ENCODE peak calls at places on chromosomes 6 and 20, in four cellular contexts. Q is IMR-90, A is K562, W is endothelial cell of umbilical vein. P is an unnamed sample.
A peak's percentile ranks its signal among the peaks of the same experiment; 100 is the strongest.

GRCh38 chr20:48247961-48248360 is 462.7 kb upstream of the SULF2 start:
- DNase-seq in Q (no peak), A (no peak), W (no peak), P (no peak)

GRCh38 chr6:18265099-18265372 is 706 bp upstream of the DEK start:
- DNase-seq in Q (no peak), A (no peak), W (no peak), P (no peak)

GRCh38 chr6:122648726-122649125 is 38.5 kb downstream of the PKIB start:
- DNase-seq in Q (no peak), A (no peak), W (no peak), P (no peak)

GRCh38 chr6:47456536-47456975 is 21.0 kb upstream of the CD2AP start:
- DNase-seq in Q (no peak), A (no peak), W (no peak), P (no peak)

GRCh38 chr6:118770112-118770788 is 118.9 kb upstream of the CEP85L start:
- DNase-seq in Q (no peak), A (no peak), W (no peak), P (no peak)

GRCh38 chr6:63806573-63806913 is 170.9 kb downstream of the PHF3 start:
- DNase-seq in Q (no peak), A (no peak), W (no peak), P (no peak)

GRCh38 chr20:59564171-59564570 is 40.2 kb upstream of the PHACTR3 start:
- DNase-seq in Q (no peak), A (no peak), W (no peak), P (no peak)

GRCh38 chr6:50655848-50656453 is 57.4 kb upstream of the TFAP2D start:
- DNase-seq in Q (peak; percentile 1), A (peak; percentile 44), W (peak; percentile 32), P (no peak)

GRCh38 chr6:12548526-12548925 is 168.0 kb upstream of the PHACTR1 start:
- DNase-seq in Q (peak; percentile 59), A (no peak), W (no peak), P (no peak)

GRCh38 chr6:5030596-5031136 is 26.8 kb upstream of the RPP40 start:
- DNase-seq in Q (peak; percentile 78), A (peak; percentile 89), W (peak; percentile 83), P (peak; percentile 57)

GRCh38 chr6:158605266-158605878 is 39.2 kb downstream of the DYNLT1 start:
- DNase-seq in Q (peak; percentile 77), A (peak; percentile 73), W (peak; percentile 85), P (peak; percentile 36)

GRCh38 chr6:42374027-42374669 is 77.6 kb downstream of the TRERF1 start:
- DNase-seq in Q (no peak), A (no peak), W (no peak), P (no peak)

GRCh38 chr6:137056121-137056880 is 11.5 kb upstream of the IL20RA start:
- DNase-seq in Q (no peak), A (no peak), W (no peak), P (no peak)

GRCh38 chr6:137813308-137813707 is 53.8 kb upstream of the TNFAIP3 start:
- DNase-seq in Q (peak; percentile 10), A (no peak), W (no peak), P (no peak)

GRCh38 chr20:32528905-32529670 is 56.0 kb downstream of the NOL4L start:
- DNase-seq in Q (no peak), A (no peak), W (no peak), P (no peak)

GRCh38 chr6:31775633-31776263 is 1.4 kb downstream of the VWA7 start:
- DNase-seq in Q (no peak), A (no peak), W (no peak), P (no peak)

GRCh38 chr6:27545271-27546046 is 72.6 kb upstream of the ZNF184 start:
- DNase-seq in Q (peak; percentile 76), A (peak; percentile 52), W (peak; percentile 43), P (peak; percentile 68)

GRCh38 chr6:16805190-16805860 is 44.1 kb upstream of the ATXN1 start:
- DNase-seq in Q (no peak), A (no peak), W (no peak), P (no peak)

GRCh38 chr20:57395111-57395959 is 4.1 kb downstream of the RBM38 start:
- DNase-seq in Q (peak; percentile 53), A (no peak), W (peak; percentile 80), P (no peak)

GRCh38 chr20:31811796-31812728 is 7.1 kb upstream of the MYLK2 start:
- DNase-seq in Q (peak; percentile 96), A (peak; percentile 27), W (peak; percentile 69), P (no peak)

GRCh38 chr20:3785240-3786125 is 1.1 kb downstream of the CENPB start:
- DNase-seq in Q (no peak), A (peak; percentile 35), W (peak; percentile 24), P (no peak)

GRCh38 chr20:39424923-39425678 is 463.0 kb downstream of the DHX35 start:
- DNase-seq in Q (no peak), A (no peak), W (no peak), P (no peak)

GRCh38 chr6:144159231-144159630 is 8.9 kb downstream of the STX11 start:
- DNase-seq in Q (no peak), A (no peak), W (peak; percentile 81), P (no peak)

GRCh38 chr20:52936368-52936986 is 35.7 kb upstream of the TSHZ2 start:
- DNase-seq in Q (no peak), A (no peak), W (no peak), P (no peak)

GRCh38 chr6:96211341-96211740 is 195.6 kb downstream of the FUT9 start:
- DNase-seq in Q (no peak), A (no peak), W (no peak), P (no peak)

GRCh38 chr6:170273681-170274080 is 17.2 kb downstream of the DLL1 start:
- DNase-seq in Q (no peak), A (no peak), W (no peak), P (no peak)

GRCh38 chr6:100035873-100036653 is 42.0 kb upstream of the MCHR2 start:
- DNase-seq in Q (no peak), A (no peak), W (no peak), P (no peak)
- TF ChIP-seq FOS in Q (no peak), A (no peak), W (no peak), P (no peak)

DNA sequence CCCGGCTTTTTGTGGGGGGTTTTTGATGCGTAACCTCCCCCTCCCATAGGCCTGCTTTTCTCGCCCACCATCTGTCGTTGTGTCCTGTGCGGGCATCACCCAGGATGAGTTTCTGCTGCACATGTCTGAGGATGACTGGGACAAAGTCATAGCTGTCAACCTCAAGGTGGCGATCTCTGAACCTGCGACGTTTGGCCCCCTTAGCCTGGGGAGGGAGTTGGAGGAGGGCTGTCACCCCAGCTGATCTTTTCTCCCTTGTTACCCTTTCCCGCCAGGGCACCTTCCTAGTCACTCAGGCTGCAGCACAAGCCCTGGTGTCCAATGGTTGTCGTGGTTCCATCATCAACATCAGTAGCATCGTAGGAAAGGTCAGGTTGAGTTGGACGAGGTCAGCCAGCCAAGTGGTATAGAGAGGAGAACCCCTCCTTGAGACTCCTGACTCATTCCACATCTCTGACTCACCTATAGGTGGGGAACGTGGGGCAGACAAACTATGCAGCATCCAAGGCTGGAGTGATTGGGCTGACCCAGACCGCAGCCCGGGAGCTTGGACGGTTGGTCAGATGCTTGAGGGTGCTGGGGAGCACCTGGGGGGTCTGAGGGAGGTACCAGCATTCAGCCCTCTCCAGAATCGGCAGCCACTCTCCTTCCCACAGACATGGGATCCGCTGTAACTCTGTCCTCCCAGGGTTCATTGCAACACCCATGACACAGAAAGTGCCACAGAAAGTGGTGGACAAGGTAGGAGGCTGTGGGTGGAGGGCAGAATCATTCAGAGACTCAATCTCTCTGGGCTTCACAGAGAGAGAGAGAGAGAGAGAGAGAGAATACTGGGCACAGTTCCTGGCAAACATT is 944 bp downstream of the HSD17B8 start:
- DNase-seq in Q (peak; percentile 64), A (no peak), W (no peak), P (no peak)
- TF ChIP-seq CTCF in Q (no peak), A (peak; percentile 49), W (no peak), P (peak; percentile 25)

DNA sequence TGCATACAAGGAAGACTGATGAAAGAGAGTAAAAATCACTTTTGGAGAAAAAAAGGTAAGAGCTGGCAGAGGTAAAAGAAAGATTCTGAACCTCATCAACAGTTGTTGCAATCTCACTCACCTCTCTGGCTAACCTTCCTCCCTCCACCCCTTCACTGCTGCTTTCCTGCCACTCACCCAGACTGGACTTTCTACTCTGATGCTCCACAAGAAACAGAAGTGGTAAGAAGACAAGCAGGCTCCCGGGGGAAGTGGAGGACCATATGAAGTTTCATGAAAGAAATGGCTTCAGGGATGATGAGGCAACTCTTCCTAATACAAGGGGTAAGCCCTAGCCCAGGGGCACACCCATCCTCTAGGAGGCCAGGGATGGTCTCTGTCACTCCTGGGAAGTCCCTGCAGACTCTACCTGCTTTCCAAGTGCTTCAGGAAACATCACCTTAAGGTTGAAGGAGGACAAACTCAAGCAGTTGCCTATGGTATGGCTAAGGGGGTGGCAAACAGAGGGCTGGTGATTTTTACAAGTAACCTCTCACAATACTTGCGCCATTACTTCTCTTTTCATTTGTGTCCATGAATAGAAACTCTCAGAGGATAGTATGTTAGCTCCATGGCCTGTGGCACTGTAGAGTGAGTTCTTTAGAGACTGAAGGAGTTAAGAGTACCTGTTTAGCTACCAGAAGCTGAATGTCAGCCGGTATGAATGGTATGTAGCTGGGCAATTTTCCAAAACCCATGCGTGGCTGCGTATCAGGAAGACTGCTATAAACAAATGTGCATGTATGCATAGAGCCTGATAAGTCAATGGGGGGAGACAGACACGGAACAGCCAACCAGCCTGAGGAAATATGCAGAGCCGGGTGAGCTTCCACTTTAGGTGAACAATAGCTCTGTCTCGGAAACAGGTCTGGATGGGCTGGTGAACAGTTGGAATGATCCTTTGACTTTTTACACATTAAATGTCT is 112.0 kb downstream of the BACH2 start:
- DNase-seq in Q (peak; percentile 73), A (peak; percentile 27), W (peak; percentile 92), P (no peak)
- TF ChIP-seq FOS in Q (no peak), A (no peak), W (no peak), P (no peak)

GRCh38 chr20:44717986-44718385 is 2.8 kb downstream of the CCN5 start:
- DNase-seq in Q (no peak), A (peak; percentile 78), W (no peak), P (no peak)
- TF ChIP-seq CTCF in Q (peak; percentile 20), A (peak; percentile 65), W (peak; percentile 43), P (no peak)

GRCh38 chr6:43858161-43859153 is 88.4 kb downstream of the VEGFA start:
- DNase-seq in Q (no peak), A (no peak), W (no peak), P (no peak)
- TF ChIP-seq FOS in Q (no peak), A (no peak), W (no peak), P (no peak)

GRCh38 chr6:26031595-26032386 is 55.4 kb upstream of the HFE start:
- DNase-seq in Q (peak; percentile 97), A (peak; percentile 82), W (peak; percentile 96), P (peak; percentile 97)
- TF ChIP-seq CTCF in Q (peak; percentile 15), A (peak; percentile 60), W (peak; percentile 29), P (no peak)